ENCODE peak calls at places on chromosomes 4 and X, in four cellular contexts. D is AG04449, O is AG10803, A is A549. V is an unnamed sample.

GRCh38 chr4:173168396-173169177 is at the start of gene GALNT7:
- DNase-seq in A (peak), D (no peak), O (peak), V (no peak)

GRCh38 chrX:134600714-134601113 is 57.6 kb downstream of the PLAC1 start:
- DNase-seq in D (no peak), O (peak), A (no peak), V (no peak)

GRCh38 chr4:1285790-1286553 is 3.7 kb upstream of the MAEA start:
- DNase-seq in A (peak), D (no peak), O (peak), V (no peak)

GRCh38 chr4:6885953-6886557 is 23.6 kb upstream of the TBC1D14 start:
- DNase-seq in D (no peak), O (peak), A (peak), V (peak)

GRCh38 chr4:99945718-99946345 is 586 bp downstream of the DNAJB14 start:
- DNase-seq in O (peak), D (no peak), A (peak), V (no peak)

GRCh38 chrX:11100281-11101035 is 10.7 kb upstream of the HCCS start:
- DNase-seq in D (peak), O (peak), A (peak), V (peak)

GRCh38 chr4:101818362-101818761 is 27.8 kb downstream of the BANK1 start:
- DNase-seq in D (peak), A (no peak), O (peak), V (no peak)

GRCh38 chr4:164320847-164321246 is 433.1 kb upstream of the SMIM31 start:
- DNase-seq in D (no peak), O (no peak), A (no peak), V (no peak)

GRCh38 chrX:125404667-125405160 is 85.0 kb downstream of the TEX13C start:
- DNase-seq in O (no peak), A (no peak), D (no peak), V (no peak)

GRCh38 chr4:149999485-150000074 is 78.7 kb upstream of the DCLK2 start:
- DNase-seq in O (peak), D (peak), A (peak), V (no peak)

GRCh38 chrX:136689441-136689840 is 41.5 kb downstream of the CD40LG start:
- DNase-seq in D (no peak), O (no peak), A (no peak), V (no peak)

GRCh38 chrX:85836868-85837267 is 210.5 kb downstream of the CHM start:
- DNase-seq in O (peak), A (no peak), D (peak), V (peak)

GRCh38 chrX:138856881-138857280 is 145.4 kb upstream of the FGF13 start:
- DNase-seq in O (peak), D (no peak), A (no peak), V (no peak)

GRCh38 chrX:74924449-74925209 is 623 bp downstream of the NEXMIF start:
- DNase-seq in D (no peak), O (peak), A (peak), V (no peak)

GRCh38 chr4:37467824-37468223 is 218.4 kb downstream of the RELL1 start:
- DNase-seq in D (no peak), A (no peak), O (no peak), V (no peak)

GRCh38 chr4:37471971-37472370 is 214.2 kb downstream of the RELL1 start:
- DNase-seq in A (peak), O (no peak), D (no peak), V (no peak)

GRCh38 chr4:37469286-37469685 is 216.9 kb downstream of the RELL1 start:
- DNase-seq in A (no peak), O (no peak), D (no peak), V (no peak)

GRCh38 chr4:37467223-37467622 is 219.0 kb downstream of the RELL1 start:
- DNase-seq in D (no peak), A (no peak), O (no peak), V (no peak)

GRCh38 chr4:37470243-37470642 is 215.9 kb downstream of the RELL1 start:
- DNase-seq in O (no peak), D (no peak), A (no peak), V (no peak)
- H3K4me3 ChIP-seq in O (no peak), D (no peak), A (no peak), V (no peak)

GRCh38 chr4:153645183-153645582 is 38.9 kb upstream of the TLR2 start:
- DNase-seq in A (no peak), O (no peak), D (no peak), V (no peak)
- TF ChIP-seq CTCF in A (no peak), O (peak), D (no peak), V (peak)

GRCh38 chrX:47447607-47448006 is 35.4 kb downstream of the ZNF41 start:
- DNase-seq in O (no peak), D (no peak), A (no peak), V (no peak)
- H3K4me3 ChIP-seq in O (no peak), D (no peak), A (no peak), V (no peak)

DNA sequence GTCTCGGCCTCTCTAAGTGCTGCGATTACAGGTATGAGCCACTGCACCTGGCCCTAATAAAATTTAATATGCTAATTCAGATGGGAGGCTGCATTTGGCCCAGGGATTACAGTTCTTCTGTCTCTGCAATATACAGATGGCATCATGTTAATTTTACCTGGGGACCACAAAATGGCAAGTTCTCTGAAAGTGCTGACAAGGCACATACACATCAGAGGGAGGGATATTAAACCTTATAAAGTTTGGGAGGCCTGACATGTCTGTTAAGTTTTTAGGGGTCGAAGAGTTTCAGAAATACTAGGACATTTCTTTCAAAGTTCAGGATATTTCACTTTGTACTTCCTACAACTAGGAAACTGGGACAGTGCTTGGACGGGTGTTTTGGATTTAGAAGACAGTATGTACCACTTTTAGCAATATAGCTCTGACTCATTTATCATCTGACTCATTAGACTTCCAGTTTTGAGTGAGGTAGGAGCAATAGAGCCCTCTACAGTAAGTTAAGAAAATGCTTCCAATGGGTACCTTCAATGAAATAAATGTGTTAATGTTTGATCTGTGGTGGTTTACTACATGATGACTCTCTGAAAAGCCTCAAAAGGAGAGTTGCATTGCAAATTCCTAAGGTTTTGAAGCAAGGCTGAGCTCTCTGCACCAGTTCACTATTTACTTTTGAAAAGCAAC is 981.0 kb upstream of the HS3ST1 start:
- DNase-seq in A (no peak), O (no peak), D (no peak), V (peak)
- TF ChIP-seq CTCF in A (no peak), O (no peak), D (no peak), V (peak)

GRCh38 chr4:140257461-140258305 is 103.7 kb upstream of the MAML3 start:
- DNase-seq in D (no peak), A (no peak), O (peak), V (no peak)

GRCh38 chr4:140255467-140255866 is 101.5 kb upstream of the MAML3 start:
- DNase-seq in A (no peak), O (peak), D (no peak), V (no peak)

GRCh38 chr4:140255919-140256318 is 101.9 kb upstream of the MAML3 start:
- DNase-seq in D (no peak), O (no peak), A (no peak), V (no peak)

GRCh38 chr4:140256335-140256734 is 102.4 kb upstream of the MAML3 start:
- DNase-seq in A (peak), D (no peak), O (peak), V (no peak)

GRCh38 chr4:140256941-140257340 is 103.0 kb upstream of the MAML3 start:
- DNase-seq in O (peak), D (no peak), A (peak), V (no peak)
- H3K4me3 ChIP-seq in O (no peak), D (no peak), A (no peak), V (no peak)

DNA sequence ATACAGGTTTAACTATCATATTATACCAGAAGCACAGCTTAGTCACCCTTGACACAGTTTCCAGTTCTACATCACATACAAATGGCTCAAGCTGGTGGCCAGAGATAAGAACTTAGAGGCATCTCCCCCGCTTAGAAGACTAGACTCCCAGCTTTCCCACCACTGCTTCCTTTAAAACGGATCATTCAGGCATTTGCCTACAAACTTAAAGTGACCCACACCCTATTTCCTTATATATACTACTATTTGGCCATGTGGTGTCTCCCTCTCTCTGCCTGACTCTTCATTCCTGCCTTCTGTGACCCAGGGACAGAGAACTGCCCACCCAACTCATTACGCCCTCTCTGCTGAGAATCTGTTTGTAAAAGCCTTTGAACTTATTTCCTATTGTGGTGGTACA is 781.2 kb upstream of the DIAPH2 start:
- DNase-seq in O (no peak), D (no peak), A (no peak), V (no peak)
- TF ChIP-seq CTCF in O (no peak), D (no peak), A (no peak), V (no peak)

DNA sequence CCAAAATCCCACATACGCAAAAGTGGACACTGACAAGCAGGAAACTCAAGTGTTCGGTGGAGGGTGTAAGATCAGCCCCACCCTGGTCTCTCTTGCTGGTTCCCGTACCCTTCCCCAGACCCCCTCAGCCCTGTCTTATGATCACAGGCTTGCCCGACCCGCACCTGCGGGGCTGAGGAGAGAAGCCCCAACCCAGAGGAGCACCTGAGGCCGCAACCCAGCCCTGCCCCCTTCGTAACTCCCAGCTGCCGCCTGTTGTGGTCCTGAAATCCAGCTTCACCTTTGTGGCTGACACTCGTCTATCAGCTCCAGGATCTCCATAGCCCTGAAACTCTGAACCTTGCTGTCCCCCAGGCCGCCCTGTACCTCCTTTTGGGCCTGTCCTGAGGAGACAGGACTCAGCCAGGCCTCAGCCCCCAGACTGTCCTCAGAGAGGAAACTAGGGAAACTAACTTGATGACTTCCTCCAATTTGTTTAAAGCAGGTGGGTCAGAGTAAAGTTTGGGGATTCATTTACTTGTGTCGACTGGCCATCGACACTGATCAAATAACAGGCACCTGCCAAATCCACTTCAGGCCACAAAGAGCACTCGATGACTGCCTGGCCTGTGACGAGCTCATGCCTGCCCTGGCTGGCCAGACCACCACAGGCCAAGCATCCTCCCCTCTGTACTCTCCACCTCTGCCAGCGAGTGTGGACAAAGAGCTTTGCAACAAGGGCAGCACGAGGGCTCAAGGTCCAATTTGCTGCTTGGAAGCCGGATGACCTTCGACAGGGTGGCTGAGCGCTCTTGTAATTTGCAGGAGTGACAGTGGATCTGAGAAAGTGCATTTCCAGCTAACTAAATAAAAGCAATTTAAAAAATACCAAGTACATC is 19.3 kb downstream of the DCTD start:
- DNase-seq in D (no peak), O (no peak), A (no peak), V (no peak)
- H3K4me3 ChIP-seq in D (no peak), O (no peak), A (no peak), V (no peak)

V was measured in epithelial cell of proximal tubule.